ENCODE peak calls at places on chromosomes 4 and X, in six cellular contexts. G, P, H, V, S and R are unnamed samples.

GRCh38 chr4:15906024-15906443 is 32.5 kb downstream of the FGFBP1 start:
- DNase-seq in G (no peak), P (peak; percentile 96), H (peak; percentile 39), V (peak; percentile 79), S (peak; percentile 100), R (peak; percentile 96)

GRCh38 chrX:123202523-123202922 is 18.4 kb downstream of the GRIA3 start:
- DNase-seq in G (no peak), P (no peak), H (no peak), V (no peak), S (no peak), R (no peak)

GRCh38 chr4:47836655-47837581 is 949 bp downstream of the CORIN start:
- DNase-seq in G (peak; percentile 83), P (peak; percentile 94), H (peak; percentile 89), V (peak; percentile 85), S (peak; percentile 78), R (peak; percentile 83)

GRCh38 chrX:150767475-150768131 is 74.4 kb downstream of the MTMR1 start:
- DNase-seq in G (peak; percentile 79), P (no peak), H (no peak), V (no peak), S (peak; percentile 58), R (peak; percentile 28)

GRCh38 chr4:186347743-186348142 is 81.8 kb downstream of the F11 start:
- DNase-seq in G (no peak), P (no peak), H (peak; percentile 20), V (no peak), S (no peak), R (no peak)

GRCh38 chrX:38803609-38804480 is 2.6 kb downstream of the MID1IP1 start:
- DNase-seq in G (peak; percentile 81), P (peak; percentile 97), H (peak; percentile 89), V (peak; percentile 79), S (peak; percentile 79), R (peak; percentile 86)

GRCh38 chrX:21398424-21398823 is 24.2 kb downstream of the CNKSR2 start:
- DNase-seq in G (no peak), P (peak; percentile 5), H (no peak), V (no peak), S (no peak), R (no peak)

GRCh38 chrX:45479835-45480422 is 279.3 kb upstream of the DIPK2B start:
- DNase-seq in G (peak; percentile 89), P (peak; percentile 28), H (no peak), V (no peak), S (peak; percentile 99), R (peak; percentile 96)

GRCh38 chr4:19987746-19988145 is 264.0 kb upstream of the SLIT2 start:
- DNase-seq in G (peak; percentile 49), P (no peak), H (no peak), V (no peak), S (no peak), R (peak; percentile 49)

GRCh38 chr4:154014401-154015105 is 225.7 kb upstream of the SFRP2 start:
- DNase-seq in G (peak; percentile 2), P (no peak), H (peak; percentile 20), V (no peak), S (no peak), R (no peak)

GRCh38 chr4:101948055-101948454 is 157.5 kb downstream of the BANK1 start:
- DNase-seq in G (no peak), P (no peak), H (no peak), V (no peak), S (no peak), R (no peak)

GRCh38 chrX:34764842-34765241 is 107.8 kb upstream of the TMEM47 start:
- DNase-seq in G (no peak), P (peak; percentile 73), H (peak; percentile 52), V (no peak), S (no peak), R (peak; percentile 53)

GRCh38 chr4:47690611-47691010 is 147.3 kb downstream of the CORIN start:
- DNase-seq in G (no peak), P (no peak), H (no peak), V (no peak), S (no peak), R (no peak)

GRCh38 chr4:118799235-118799932 is 36.5 kb downstream of the SEC24D start:
- DNase-seq in G (no peak), P (no peak), H (no peak), V (no peak), S (no peak), R (no peak)

GRCh38 chr4:48337726-48338125 is 3.6 kb upstream of the SLAIN2 start:
- DNase-seq in G (no peak), P (no peak), H (no peak), V (no peak), S (peak; percentile 95), R (peak; percentile 68)

GRCh38 chrX:148376342-148376741 is 124.1 kb upstream of the AFF2 start:
- DNase-seq in G (no peak), P (no peak), H (no peak), V (no peak), S (no peak), R (no peak)

GRCh38 chr4:146407257-146407656 is 114.5 kb downstream of the SLC10A7 start:
- DNase-seq in G (no peak), P (no peak), H (no peak), V (no peak), S (no peak), R (no peak)

GRCh38 chr4:16222957-16223527 is 3.2 kb downstream of the TAPT1 start:
- DNase-seq in G (peak; percentile 33), P (no peak), H (no peak), V (no peak), S (no peak), R (no peak)

GRCh38 chr4:73450398-73451004 is 14.5 kb downstream of the AFP start:
- DNase-seq in G (peak; percentile 83), P (peak; percentile 85), H (peak; percentile 25), V (peak; percentile 51), S (peak; percentile 52), R (peak; percentile 77)

GRCh38 chr4:37687175-37687525 is 974 bp upstream of the RELL1 start:
- DNase-seq in G (no peak), P (no peak), H (peak; percentile 18), V (no peak), S (no peak), R (no peak)

GRCh38 chr4:10951306-10951705 is 266.7 kb upstream of the CLNK start:
- DNase-seq in G (no peak), P (no peak), H (no peak), V (no peak), S (peak; percentile 8), R (no peak)

GRCh38 chr4:178415925-178416324 is 973.7 kb upstream of the AGA start:
- DNase-seq in G (no peak), P (no peak), H (no peak), V (no peak), S (no peak), R (no peak)

GRCh38 chrX:42755820-42756219 is 22.1 kb downstream of the PPP1R2C start:
- DNase-seq in G (peak; percentile 67), P (no peak), H (no peak), V (no peak), S (peak; percentile 46), R (peak; percentile 51)

GRCh38 chr4:124322234-124322831 is 390.2 kb downstream of the ANKRD50 start:
- DNase-seq in G (peak; percentile 73), P (peak; percentile 37), H (peak; percentile 29), V (no peak), S (peak; percentile 24), R (peak; percentile 69)

GRCh38 chr4:31241504-31241903 is 521.3 kb downstream of the PCDH7 start:
- DNase-seq in G (no peak), P (peak; percentile 34), H (no peak), V (no peak), S (no peak), R (no peak)

GRCh38 chr4:37935026-37935425 is 25.2 kb upstream of the PTTG2 start:
- DNase-seq in G (no peak), P (no peak), H (no peak), V (no peak), S (no peak), R (no peak)

GRCh38 chr4:36242629-36243354 is 1.5 kb downstream of the ARAP2 start:
- DNase-seq in G (peak; percentile 3), P (no peak), H (no peak), V (no peak), S (no peak), R (peak; percentile 33)

DNA sequence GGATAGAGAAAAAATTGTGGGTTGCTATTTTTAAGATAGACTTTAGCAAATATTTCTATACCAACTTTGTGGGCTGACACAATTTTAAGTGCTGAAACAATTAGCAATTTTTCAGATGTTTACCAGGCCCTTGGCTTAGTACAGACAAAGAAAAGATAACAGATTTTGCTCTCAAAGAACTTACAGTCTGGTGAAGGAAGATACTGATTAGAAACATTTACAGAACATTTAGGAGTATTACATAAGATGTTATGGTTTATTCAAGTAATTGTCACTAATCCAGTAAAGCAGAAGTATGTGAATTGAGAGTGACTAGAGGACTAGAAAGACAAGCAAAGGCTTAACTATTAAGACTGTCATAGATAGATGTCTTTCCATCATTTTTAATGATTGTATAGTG is 35.3 kb upstream of the NDUFC1 start:
- DNase-seq in G (no peak), P (no peak), H (no peak), V (no peak), S (no peak), R (no peak)
- H3K79me2 ChIP-seq in G (peaks cover 15% of the 10 kb centered on the region), P (peaks cover 5% of the 10 kb centered on the region), H (peaks cover 84% of the 10 kb centered on the region), V (no peaks in the 10 kb centered on the region), S (peaks cover 78% of the 10 kb centered on the region), R (peaks cover 42% of the 10 kb centered on the region)

GRCh38 chr4:82797048-82797590 is 1.5 kb downstream of the SCD5 start:
- DNase-seq in G (no peak), P (no peak), H (peak; percentile 59), V (no peak), S (peak; percentile 42), R (no peak)

GRCh38 chr4:82789377-82789776 is 9.2 kb downstream of the SCD5 start:
- DNase-seq in G (no peak), P (no peak), H (no peak), V (no peak), S (no peak), R (no peak)

GRCh38 chr4:82790060-82790660 is 8.4 kb downstream of the SCD5 start:
- DNase-seq in G (no peak), P (no peak), H (no peak), V (no peak), S (no peak), R (no peak)

GRCh38 chr4:82791179-82791578 is 7.4 kb downstream of the SCD5 start:
- DNase-seq in G (no peak), P (no peak), H (no peak), V (no peak), S (no peak), R (no peak)

GRCh38 chr4:82792912-82793649 is 5.5 kb downstream of the SCD5 start:
- DNase-seq in G (no peak), P (no peak), H (no peak), V (no peak), S (no peak), R (no peak)
- H3K79me2 ChIP-seq in G (no peaks in the 10 kb centered on the region), P (no peaks in the 10 kb centered on the region), H (peaks cover 11% of the 10 kb centered on the region), V (no peaks in the 10 kb centered on the region), S (peaks cover 85% of the 10 kb centered on the region), R (no peaks in the 10 kb centered on the region)

GRCh38 chr4:2818351-2818939 is 25.2 kb upstream of the ADD1 start:
- DNase-seq in G (no peak), P (peak; percentile 35), H (peak; percentile 60), V (peak; percentile 80), S (no peak), R (no peak)
- H3K79me2 ChIP-seq in G (peaks cover 7% of the 10 kb centered on the region), P (peaks cover 6% of the 10 kb centered on the region), H (peaks cover 22% of the 10 kb centered on the region), V (no peaks in the 10 kb centered on the region), S (no peaks in the 10 kb centered on the region), R (peaks cover 13% of the 10 kb centered on the region)

DNA sequence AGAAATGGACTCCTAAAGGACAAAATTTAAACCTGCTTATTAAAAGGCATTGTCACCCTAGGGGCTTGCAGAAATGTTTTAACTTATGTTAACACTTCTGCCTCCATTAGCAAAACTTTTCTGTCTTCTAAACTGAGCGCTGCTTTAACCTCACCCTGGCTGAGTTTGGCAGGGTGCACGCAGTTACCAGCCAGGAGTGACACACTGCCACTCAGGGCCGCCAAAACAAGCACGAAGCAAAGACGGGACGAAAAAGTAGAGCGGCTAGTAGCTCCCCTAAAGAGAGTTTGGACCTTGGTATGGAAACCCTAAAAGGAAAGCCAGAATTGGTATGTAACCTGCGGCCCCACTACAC is 23.8 kb upstream of the UVSSA start:
- DNase-seq in G (no peak), P (no peak), H (no peak), V (no peak), S (no peak), R (no peak)
- H3K79me2 ChIP-seq in G (peaks cover 2% of the 10 kb centered on the region), P (no peaks in the 10 kb centered on the region), H (no peaks in the 10 kb centered on the region), V (no peaks in the 10 kb centered on the region), S (peaks cover 59% of the 10 kb centered on the region), R (peaks cover 11% of the 10 kb centered on the region)